ENCODE peak calls at places on chromosomes 3 and 15, in four cellular contexts. One of them, this sample, is unnamed. For H3K27me3, the result is how much of the 10 kb centered on the place peaks cover.

GRCh38 chr3:72318504-72319201 is 529.6 kb downstream of the SHQ1 start:
- DNase-seq in foreskin keratinocyte: no peak
- DNase-seq in HL-60: no peak
- DNase-seq in uterus: no peak
- DNase-seq in this sample: no peak

GRCh38 chr3:184200825-184201224 is 14.8 kb downstream of the ABCF3 start:
- DNase-seq in uterus: no peak
- DNase-seq in HL-60: no peak
- DNase-seq in foreskin keratinocyte: no peak
- DNase-seq in this sample: no peak

GRCh38 chr15:28003302-28004037 is 95.6 kb downstream of the OCA2 start:
- DNase-seq in foreskin keratinocyte: no peak
- DNase-seq in uterus: no peak
- DNase-seq in HL-60: no peak
- DNase-seq in this sample: no peak

GRCh38 chr3:124680521-124680920 is 49.7 kb upstream of the UMPS start:
- DNase-seq in foreskin keratinocyte: no peak
- DNase-seq in uterus: no peak
- DNase-seq in HL-60: no peak
- DNase-seq in this sample: no peak

GRCh38 chr15:96353931-96354730 is 23.6 kb downstream of the NR2F2 start:
- DNase-seq in foreskin keratinocyte: peak
- DNase-seq in uterus: peak
- DNase-seq in HL-60: peak
- DNase-seq in this sample: no peak

GRCh38 chr3:147348976-147349375 is 57.4 kb downstream of the ZIC4 start:
- DNase-seq in foreskin keratinocyte: no peak
- DNase-seq in uterus: no peak
- DNase-seq in HL-60: no peak
- DNase-seq in this sample: no peak

GRCh38 chr15:63288778-63289378 is 11.5 kb downstream of the APH1B start:
- DNase-seq in foreskin keratinocyte: peak
- DNase-seq in HL-60: no peak
- DNase-seq in uterus: no peak
- DNase-seq in this sample: no peak

GRCh38 chr3:12138044-12138443 is 20.7 kb downstream of the TIMP4 start:
- DNase-seq in foreskin keratinocyte: peak
- DNase-seq in uterus: no peak
- DNase-seq in HL-60: peak
- DNase-seq in this sample: no peak

GRCh38 chr15:29183071-29183831 is 86.4 kb downstream of the NSMCE3 start:
- DNase-seq in uterus: no peak
- DNase-seq in HL-60: no peak
- DNase-seq in foreskin keratinocyte: peak
- DNase-seq in this sample: no peak

GRCh38 chr3:104887069-104887468 is 479.6 kb upstream of the ALCAM start:
- DNase-seq in HL-60: peak
- DNase-seq in foreskin keratinocyte: peak
- DNase-seq in uterus: no peak
- DNase-seq in this sample: no peak

GRCh38 chr15:33048255-33048654 is 146.3 kb downstream of the FMN1 start:
- DNase-seq in HL-60: no peak
- DNase-seq in uterus: no peak
- DNase-seq in foreskin keratinocyte: no peak
- DNase-seq in this sample: no peak

GRCh38 chr3:130093741-130094391 is 12.2 kb downstream of the ALG1L2 start:
- DNase-seq in uterus: no peak
- DNase-seq in HL-60: peak
- DNase-seq in foreskin keratinocyte: no peak
- DNase-seq in this sample: no peak

GRCh38 chr15:98085003-98085639 is 124.6 kb downstream of the ARRDC4 start:
- DNase-seq in foreskin keratinocyte: peak
- DNase-seq in uterus: no peak
- DNase-seq in HL-60: peak
- DNase-seq in this sample: peak

GRCh38 chr3:11245276-11245675 is 26.9 kb upstream of the ATG7 start:
- DNase-seq in uterus: no peak
- DNase-seq in foreskin keratinocyte: no peak
- DNase-seq in HL-60: no peak
- DNase-seq in this sample: no peak

GRCh38 chr3:40086890-40087884 is 222.3 kb upstream of the EIF1B start:
- DNase-seq in uterus: no peak
- DNase-seq in HL-60: no peak
- DNase-seq in foreskin keratinocyte: peak
- DNase-seq in this sample: no peak

GRCh38 chr3:8328971-8329370 is 172.7 kb upstream of the LMCD1 start:
- DNase-seq in HL-60: no peak
- DNase-seq in foreskin keratinocyte: no peak
- DNase-seq in uterus: no peak
- DNase-seq in this sample: no peak

DNA sequence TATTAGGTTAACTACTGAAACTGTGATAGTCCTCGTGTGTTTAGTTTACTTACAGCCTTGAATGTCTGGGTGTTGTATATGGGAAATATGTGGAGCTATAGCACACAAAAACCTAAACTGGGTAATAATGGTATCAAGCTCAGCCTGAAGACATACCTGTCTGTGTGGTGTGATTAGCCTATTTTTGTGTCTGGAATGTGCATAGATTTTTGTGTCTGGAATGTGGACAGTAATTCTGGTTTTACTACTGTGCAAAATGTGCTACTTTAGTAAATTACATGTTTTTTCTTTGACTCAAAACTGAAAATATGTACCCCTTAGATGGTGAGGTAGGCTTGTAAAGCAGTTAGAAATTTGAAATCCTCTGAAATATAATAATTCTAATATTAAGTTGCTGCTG is 43.5 kb downstream of the CHD2 start:
- DNase-seq in HL-60: no peak
- DNase-seq in foreskin keratinocyte: no peak
- DNase-seq in uterus: no peak
- DNase-seq in this sample: no peak
- H3K27me3 ChIP-seq in HL-60: under half
- H3K27me3 ChIP-seq in foreskin keratinocyte: under half
- H3K27me3 ChIP-seq in uterus: under half
- H3K27me3 ChIP-seq in this sample: under half

GRCh38 chr15:88709960-88710715 is 71.3 kb downstream of the ISG20 start:
- DNase-seq in uterus: no peak
- DNase-seq in HL-60: no peak
- DNase-seq in foreskin keratinocyte: no peak
- DNase-seq in this sample: no peak
- H3K27me3 ChIP-seq in uterus: under half
- H3K27me3 ChIP-seq in HL-60: under half
- H3K27me3 ChIP-seq in foreskin keratinocyte: under half
- H3K27me3 ChIP-seq in this sample: under half

DNA sequence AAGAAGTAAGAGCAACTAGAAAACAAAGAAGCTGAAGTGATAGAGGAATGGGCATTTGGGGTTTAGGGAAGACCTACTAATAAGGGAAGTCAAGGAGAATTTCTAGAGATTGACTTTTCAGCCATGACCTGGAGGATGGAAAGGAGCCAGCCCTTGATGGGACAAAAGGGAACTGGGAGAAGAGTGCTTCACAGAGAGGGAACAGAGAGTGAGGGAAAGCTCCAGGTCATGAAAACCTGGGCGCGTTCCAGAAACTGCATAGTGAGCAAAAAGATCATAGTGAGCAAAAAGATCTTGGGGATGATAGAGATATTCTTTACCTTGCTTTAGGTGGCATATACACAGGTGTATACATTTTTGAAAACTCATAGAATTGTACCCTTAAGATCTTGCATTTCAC is 143.1 kb upstream of the NUDT16 start:
- DNase-seq in HL-60: no peak
- DNase-seq in uterus: no peak
- DNase-seq in foreskin keratinocyte: no peak
- DNase-seq in this sample: no peak
- H3K27me3 ChIP-seq in HL-60: under half
- H3K27me3 ChIP-seq in uterus: under half
- H3K27me3 ChIP-seq in foreskin keratinocyte: under half
- H3K27me3 ChIP-seq in this sample: under half

GRCh38 chr15:45129651-45130129 is at the start of the genes DUOX1 and DUOXA1:
- DNase-seq in uterus: no peak
- DNase-seq in HL-60: no peak
- DNase-seq in foreskin keratinocyte: peak
- DNase-seq in this sample: no peak
- H3K27me3 ChIP-seq in uterus: under half
- H3K27me3 ChIP-seq in HL-60: half or more
- H3K27me3 ChIP-seq in foreskin keratinocyte: under half
- H3K27me3 ChIP-seq in this sample: half or more

GRCh38 chr3:114929971-114930732 is 216.9 kb downstream of the ZBTB20 start:
- DNase-seq in foreskin keratinocyte: no peak
- DNase-seq in HL-60: no peak
- DNase-seq in uterus: no peak
- DNase-seq in this sample: no peak
- H3K27me3 ChIP-seq in foreskin keratinocyte: under half
- H3K27me3 ChIP-seq in HL-60: under half
- H3K27me3 ChIP-seq in uterus: under half
- H3K27me3 ChIP-seq in this sample: under half